ENCODE peak calls at places on chromosomes 6 and 20, in nine cellular contexts. One of them, this sample, is unnamed.

GRCh38 chr20:37356387-37356786 is 10.4 kb downstream of the SRC start:
- DNase-seq in Calu3: no peak
- DNase-seq in AG04450: no peak
- DNase-seq in stomach: peak; percentile 76
- DNase-seq in fibroblast of lung: peak; percentile 27
- DNase-seq in BE2C: no peak
- DNase-seq in fibroblast of mammary gland: no peak
- DNase-seq in BJ: no peak
- DNase-seq in upper lobe of right lung: peak; percentile 89
- DNase-seq in this sample: peak; percentile 74

GRCh38 chr20:42775037-42775436 is 414.7 kb downstream of the PTPRT start:
- DNase-seq in fibroblast of lung: no peak
- DNase-seq in BJ: no peak
- DNase-seq in upper lobe of right lung: no peak
- DNase-seq in fibroblast of mammary gland: no peak
- DNase-seq in BE2C: no peak
- DNase-seq in stomach: no peak
- DNase-seq in AG04450: no peak
- DNase-seq in Calu3: no peak
- DNase-seq in this sample: no peak

GRCh38 chr6:106450645-106451044 is 90.1 kb downstream of the CRYBG1 start:
- DNase-seq in Calu3: no peak
- DNase-seq in stomach: no peak
- DNase-seq in BJ: no peak
- DNase-seq in BE2C: no peak
- DNase-seq in fibroblast of lung: peak; percentile 17
- DNase-seq in fibroblast of mammary gland: peak; percentile 34
- DNase-seq in upper lobe of right lung: no peak
- DNase-seq in AG04450: no peak
- DNase-seq in this sample: no peak

GRCh38 chr6:10355115-10355702 is 59.7 kb downstream of the TFAP2A start:
- DNase-seq in stomach: no peak
- DNase-seq in BE2C: no peak
- DNase-seq in upper lobe of right lung: no peak
- DNase-seq in fibroblast of lung: no peak
- DNase-seq in Calu3: peak; percentile 58
- DNase-seq in AG04450: no peak
- DNase-seq in BJ: no peak
- DNase-seq in fibroblast of mammary gland: no peak
- DNase-seq in this sample: no peak

GRCh38 chr6:3326179-3326971 is 67.6 kb downstream of the PSMG4 start:
- DNase-seq in BE2C: no peak
- DNase-seq in BJ: no peak
- DNase-seq in fibroblast of lung: no peak
- DNase-seq in Calu3: no peak
- DNase-seq in fibroblast of mammary gland: no peak
- DNase-seq in stomach: peak; percentile 13
- DNase-seq in upper lobe of right lung: no peak
- DNase-seq in AG04450: no peak
- DNase-seq in this sample: no peak

GRCh38 chr6:960356-960755 is 267.4 kb upstream of the EXOC2 start:
- DNase-seq in fibroblast of mammary gland: no peak
- DNase-seq in AG04450: no peak
- DNase-seq in stomach: no peak
- DNase-seq in BE2C: no peak
- DNase-seq in BJ: no peak
- DNase-seq in Calu3: no peak
- DNase-seq in upper lobe of right lung: no peak
- DNase-seq in fibroblast of lung: peak; percentile 30
- DNase-seq in this sample: no peak

GRCh38 chr6:105748737-105749161 is 337.4 kb upstream of the PRDM1 start:
- DNase-seq in stomach: no peak
- DNase-seq in fibroblast of lung: peak; percentile 19
- DNase-seq in upper lobe of right lung: no peak
- DNase-seq in AG04450: peak; percentile 33
- DNase-seq in fibroblast of mammary gland: peak; percentile 81
- DNase-seq in BJ: no peak
- DNase-seq in BE2C: no peak
- DNase-seq in Calu3: no peak
- DNase-seq in this sample: no peak

GRCh38 chr6:140050232-140050995 is 676.0 kb upstream of the CITED2 start:
- DNase-seq in upper lobe of right lung: no peak
- DNase-seq in fibroblast of lung: peak; percentile 38
- DNase-seq in BE2C: peak; percentile 72
- DNase-seq in AG04450: no peak
- DNase-seq in Calu3: no peak
- DNase-seq in BJ: no peak
- DNase-seq in stomach: no peak
- DNase-seq in fibroblast of mammary gland: peak; percentile 75
- DNase-seq in this sample: peak; percentile 76

GRCh38 chr6:34558172-34558714 is 2.1 kb upstream of the SPDEF start:
- DNase-seq in fibroblast of mammary gland: no peak
- DNase-seq in Calu3: no peak
- DNase-seq in BJ: no peak
- DNase-seq in AG04450: no peak
- DNase-seq in BE2C: no peak
- DNase-seq in stomach: no peak
- DNase-seq in upper lobe of right lung: no peak
- DNase-seq in fibroblast of lung: no peak
- DNase-seq in this sample: no peak

GRCh38 chr6:34559651-34560365 is 3.7 kb upstream of the SPDEF start:
- DNase-seq in BE2C: no peak
- DNase-seq in fibroblast of mammary gland: no peak
- DNase-seq in BJ: no peak
- DNase-seq in Calu3: no peak
- DNase-seq in stomach: no peak
- DNase-seq in fibroblast of lung: no peak
- DNase-seq in upper lobe of right lung: no peak
- DNase-seq in AG04450: no peak
- DNase-seq in this sample: no peak

GRCh38 chr6:34562350-34562749 is 6.2 kb upstream of the SPDEF start:
- DNase-seq in upper lobe of right lung: no peak
- DNase-seq in fibroblast of lung: no peak
- DNase-seq in stomach: no peak
- DNase-seq in AG04450: no peak
- DNase-seq in fibroblast of mammary gland: no peak
- DNase-seq in BJ: no peak
- DNase-seq in BE2C: no peak
- DNase-seq in Calu3: no peak
- DNase-seq in this sample: no peak

GRCh38 chr6:34561227-34561530 is 5.0 kb upstream of the SPDEF start:
- DNase-seq in Calu3: no peak
- DNase-seq in BJ: no peak
- DNase-seq in fibroblast of mammary gland: no peak
- DNase-seq in AG04450: no peak
- DNase-seq in fibroblast of lung: no peak
- DNase-seq in stomach: no peak
- DNase-seq in BE2C: no peak
- DNase-seq in upper lobe of right lung: no peak
- DNase-seq in this sample: no peak

DNA sequence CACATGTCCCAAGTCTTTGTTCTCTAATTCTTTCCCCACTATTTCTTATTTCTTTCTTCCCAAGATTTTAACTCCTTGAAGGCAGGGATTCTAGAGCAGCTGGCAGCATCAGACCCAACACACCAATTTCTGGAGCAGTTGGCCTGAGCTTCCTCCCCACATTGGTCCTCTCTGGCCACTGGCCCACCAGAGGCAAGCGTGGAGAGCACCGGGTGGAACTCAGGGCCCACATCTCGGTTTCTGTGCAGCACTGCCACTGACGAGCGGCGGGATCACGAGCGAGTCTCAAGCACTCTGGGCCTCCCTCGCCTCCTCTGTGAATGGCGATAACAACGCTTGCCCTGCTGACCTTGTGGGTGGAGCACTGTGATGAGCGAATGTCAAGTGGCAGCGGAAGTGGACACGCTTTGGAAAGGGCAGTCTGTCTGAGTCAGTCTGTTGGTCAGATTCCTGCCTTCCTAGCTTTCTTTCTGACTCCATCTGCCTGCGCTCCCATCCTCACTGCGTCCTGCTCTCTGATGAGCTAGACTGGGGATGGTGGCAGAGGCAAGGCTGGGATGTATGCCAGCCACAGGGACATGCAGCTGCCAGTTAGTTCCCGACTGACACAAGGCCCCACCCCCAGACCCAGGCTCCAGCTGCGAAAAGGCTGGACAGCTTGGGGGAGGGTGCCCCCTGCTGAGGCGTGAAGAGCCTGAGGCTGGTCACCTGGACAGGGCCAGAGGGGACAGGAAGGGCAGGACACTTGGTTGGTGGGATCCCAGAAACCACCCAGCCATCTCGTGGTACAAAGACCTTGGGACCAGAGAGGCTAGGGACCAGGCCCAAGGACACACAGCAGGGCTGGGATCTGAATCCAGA is 4.5 kb upstream of the SPDEF start:
- DNase-seq in BJ: no peak
- DNase-seq in fibroblast of lung: peak; percentile 59
- DNase-seq in Calu3: peak; percentile 49
- DNase-seq in AG04450: no peak
- DNase-seq in BE2C: peak; percentile 36
- DNase-seq in upper lobe of right lung: no peak
- DNase-seq in stomach: peak; percentile 66
- DNase-seq in fibroblast of mammary gland: peak; percentile 43
- DNase-seq in this sample: peak; percentile 43
- TF ChIP-seq CTCF in BJ: no peak
- TF ChIP-seq CTCF in fibroblast of lung: peak; percentile 18
- TF ChIP-seq CTCF in Calu3: no peak
- TF ChIP-seq CTCF in AG04450: peak; percentile 2
- TF ChIP-seq CTCF in BE2C: no peak
- TF ChIP-seq CTCF in upper lobe of right lung: no peak
- TF ChIP-seq CTCF in stomach: no peak
- TF ChIP-seq CTCF in fibroblast of mammary gland: no peak
- TF ChIP-seq CTCF in this sample: no peak

GRCh38 chr6:34587325-34587724 is 31.2 kb upstream of the SPDEF start:
- DNase-seq in fibroblast of lung: no peak
- DNase-seq in BJ: no peak
- DNase-seq in Calu3: no peak
- DNase-seq in stomach: no peak
- DNase-seq in upper lobe of right lung: no peak
- DNase-seq in fibroblast of mammary gland: no peak
- DNase-seq in AG04450: no peak
- DNase-seq in BE2C: no peak
- DNase-seq in this sample: no peak

GRCh38 chr6:34589140-34589539 is 33.0 kb upstream of the SPDEF start:
- DNase-seq in fibroblast of mammary gland: no peak
- DNase-seq in stomach: no peak
- DNase-seq in BE2C: no peak
- DNase-seq in AG04450: no peak
- DNase-seq in fibroblast of lung: no peak
- DNase-seq in BJ: no peak
- DNase-seq in upper lobe of right lung: no peak
- DNase-seq in Calu3: no peak
- DNase-seq in this sample: no peak

GRCh38 chr6:34592208-34592952 is 36.3 kb upstream of the SPDEF start:
- DNase-seq in upper lobe of right lung: no peak
- DNase-seq in fibroblast of mammary gland: no peak
- DNase-seq in BE2C: no peak
- DNase-seq in Calu3: no peak
- DNase-seq in AG04450: no peak
- DNase-seq in fibroblast of lung: no peak
- DNase-seq in BJ: no peak
- DNase-seq in stomach: peak; percentile 15
- DNase-seq in this sample: no peak

GRCh38 chr6:34587851-34588250 is 31.7 kb upstream of the SPDEF start:
- DNase-seq in Calu3: no peak
- DNase-seq in BE2C: no peak
- DNase-seq in BJ: no peak
- DNase-seq in AG04450: no peak
- DNase-seq in fibroblast of lung: no peak
- DNase-seq in stomach: no peak
- DNase-seq in fibroblast of mammary gland: no peak
- DNase-seq in upper lobe of right lung: no peak
- DNase-seq in this sample: no peak

GRCh38 chr6:34589633-34590139 is 33.6 kb upstream of the SPDEF start:
- DNase-seq in stomach: no peak
- DNase-seq in fibroblast of mammary gland: no peak
- DNase-seq in Calu3: no peak
- DNase-seq in BE2C: no peak
- DNase-seq in AG04450: no peak
- DNase-seq in BJ: no peak
- DNase-seq in fibroblast of lung: no peak
- DNase-seq in upper lobe of right lung: no peak
- DNase-seq in this sample: no peak
- TF ChIP-seq CTCF in stomach: no peak
- TF ChIP-seq CTCF in fibroblast of mammary gland: no peak
- TF ChIP-seq CTCF in Calu3: peak; percentile 8
- TF ChIP-seq CTCF in BE2C: no peak
- TF ChIP-seq CTCF in AG04450: no peak
- TF ChIP-seq CTCF in BJ: no peak
- TF ChIP-seq CTCF in fibroblast of lung: no peak
- TF ChIP-seq CTCF in upper lobe of right lung: no peak
- TF ChIP-seq CTCF in this sample: no peak

GRCh38 chr6:68077661-68078060 is 557.4 kb upstream of the ADGRB3 start:
- DNase-seq in BE2C: no peak
- DNase-seq in fibroblast of mammary gland: no peak
- DNase-seq in stomach: no peak
- DNase-seq in upper lobe of right lung: no peak
- DNase-seq in AG04450: no peak
- DNase-seq in fibroblast of lung: no peak
- DNase-seq in BJ: no peak
- DNase-seq in Calu3: no peak
- DNase-seq in this sample: no peak

GRCh38 chr6:68069921-68070709 is 565.0 kb upstream of the ADGRB3 start:
- DNase-seq in upper lobe of right lung: no peak
- DNase-seq in BE2C: no peak
- DNase-seq in fibroblast of mammary gland: no peak
- DNase-seq in BJ: no peak
- DNase-seq in stomach: no peak
- DNase-seq in fibroblast of lung: peak; percentile 1
- DNase-seq in Calu3: no peak
- DNase-seq in AG04450: no peak
- DNase-seq in this sample: no peak

GRCh38 chr6:68071740-68072139 is 563.3 kb upstream of the ADGRB3 start:
- DNase-seq in Calu3: no peak
- DNase-seq in fibroblast of mammary gland: no peak
- DNase-seq in BJ: no peak
- DNase-seq in AG04450: no peak
- DNase-seq in stomach: no peak
- DNase-seq in upper lobe of right lung: no peak
- DNase-seq in fibroblast of lung: peak; percentile 35
- DNase-seq in BE2C: no peak
- DNase-seq in this sample: no peak
- TF ChIP-seq CTCF in Calu3: no peak
- TF ChIP-seq CTCF in fibroblast of mammary gland: no peak
- TF ChIP-seq CTCF in BJ: no peak
- TF ChIP-seq CTCF in AG04450: no peak
- TF ChIP-seq CTCF in stomach: no peak
- TF ChIP-seq CTCF in upper lobe of right lung: no peak
- TF ChIP-seq CTCF in fibroblast of lung: no peak
- TF ChIP-seq CTCF in BE2C: no peak
- TF ChIP-seq CTCF in this sample: no peak

DNA sequence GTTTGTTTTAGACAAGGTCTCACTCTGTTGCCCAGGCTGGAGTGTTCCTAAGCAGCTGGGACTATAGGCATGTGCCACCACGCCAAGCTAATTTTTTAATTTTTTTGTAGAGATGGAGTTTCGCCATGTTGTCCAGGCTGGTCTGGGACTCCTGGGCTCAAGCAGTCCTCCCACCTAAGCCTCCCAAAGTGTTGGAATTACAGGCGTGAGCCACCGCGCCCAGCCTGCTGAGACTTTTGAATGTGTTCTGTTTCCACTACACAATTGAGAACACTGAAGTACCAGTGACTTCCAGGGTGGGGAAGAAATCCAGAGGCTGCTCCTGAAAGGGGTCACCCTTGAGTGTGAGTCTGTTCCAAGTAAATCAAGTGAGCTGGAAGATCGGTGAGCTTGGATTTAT is 81.3 kb upstream of the ARMC2 start:
- DNase-seq in AG04450: no peak
- DNase-seq in upper lobe of right lung: no peak
- DNase-seq in fibroblast of lung: no peak
- DNase-seq in Calu3: no peak
- DNase-seq in fibroblast of mammary gland: no peak
- DNase-seq in BJ: no peak
- DNase-seq in BE2C: no peak
- DNase-seq in stomach: no peak
- DNase-seq in this sample: no peak
- TF ChIP-seq CTCF in AG04450: no peak
- TF ChIP-seq CTCF in upper lobe of right lung: no peak
- TF ChIP-seq CTCF in fibroblast of lung: no peak
- TF ChIP-seq CTCF in Calu3: no peak
- TF ChIP-seq CTCF in fibroblast of mammary gland: no peak
- TF ChIP-seq CTCF in BJ: no peak
- TF ChIP-seq CTCF in BE2C: no peak
- TF ChIP-seq CTCF in stomach: no peak
- TF ChIP-seq CTCF in this sample: no peak